ENCODE peak calls at places on chromosome 6, in five cellular contexts. P is psoas muscle, R is mesenchymal stem cell, Y is uterus, H is neuronal stem cell. D is an unnamed sample.

GRCh38 chr6:162409986-162410715 is 317.4 kb downstream of the PRKN start:
- DNase-seq in P (no peak), R (no peak), Y (no peak), H (peak; percentile 63), D (peak; percentile 7)

GRCh38 chr6:40398810-40399477 is 188.2 kb downstream of the LRFN2 start:
- DNase-seq in P (no peak), R (no peak), Y (no peak), H (no peak), D (peak; percentile 41)

GRCh38 chr6:49906511-49906910 is 40.2 kb upstream of the CRISP1 start:
- DNase-seq in P (peak; percentile 59), R (peak; percentile 1), Y (no peak), H (no peak), D (no peak)

GRCh38 chr6:111423055-111423633 is 59.9 kb downstream of the REV3L start:
- DNase-seq in P (no peak), R (no peak), Y (no peak), H (no peak), D (no peak)

GRCh38 chr6:56043076-56043475 is 167.7 kb upstream of the BMP5 start:
- DNase-seq in P (no peak), R (no peak), Y (no peak), H (no peak), D (no peak)

GRCh38 chr6:111210074-111210729 is 122.9 kb downstream of the SLC16A10 start:
- DNase-seq in P (no peak), R (peak; percentile 66), Y (no peak), H (peak; percentile 47), D (peak; percentile 35)

GRCh38 chr6:3137057-3137777 is 18.7 kb downstream of the BPHL start:
- DNase-seq in P (no peak), R (peak; percentile 17), Y (no peak), H (no peak), D (no peak)

GRCh38 chr6:33280539-33280938 is 3.6 kb downstream of the B3GALT4 start:
- DNase-seq in P (no peak), R (no peak), Y (no peak), H (no peak), D (no peak)

GRCh38 chr6:133768656-133769295 is 120.1 kb upstream of the TCF21 start:
- DNase-seq in P (no peak), R (peak; percentile 63), Y (peak; percentile 77), H (no peak), D (no peak)

GRCh38 chr6:166419717-166420116 is 37.0 kb upstream of the MPC1 start:
- DNase-seq in P (peak; percentile 42), R (no peak), Y (no peak), H (no peak), D (no peak)

GRCh38 chr6:35496851-35497570 is at the start of gene TEAD3:
- DNase-seq in P (peak; percentile 78), R (peak; percentile 68), Y (peak; percentile 78), H (peak; percentile 89), D (no peak)

GRCh38 chr6:10609038-10609437 is 85.4 kb downstream of the C6orf52 start:
- DNase-seq in P (no peak), R (no peak), Y (no peak), H (no peak), D (no peak)

GRCh38 chr6:81126150-81126549 is 626.3 kb downstream of the TENT5A start:
- DNase-seq in P (no peak), R (peak; percentile 5), Y (no peak), H (no peak), D (no peak)

GRCh38 chr6:73521351-73522254 is 771 bp upstream of the EEF1A1 start:
- DNase-seq in P (peak; percentile 80), R (peak; percentile 95), Y (peak; percentile 76), H (no peak), D (no peak)

GRCh38 chr6:106373502-106374239 is 13.2 kb downstream of the CRYBG1 start:
- DNase-seq in P (no peak), R (no peak), Y (no peak), H (no peak), D (no peak)

GRCh38 chr6:106370639-106371038 is 10.1 kb downstream of the CRYBG1 start:
- DNase-seq in P (no peak), R (no peak), Y (no peak), H (no peak), D (no peak)

GRCh38 chr6:106372838-106373501 is 12.5 kb downstream of the CRYBG1 start:
- DNase-seq in P (no peak), R (no peak), Y (no peak), H (no peak), D (no peak)

GRCh38 chr6:106369739-106370138 is 9.2 kb downstream of the CRYBG1 start:
- DNase-seq in P (no peak), R (no peak), Y (no peak), H (no peak), D (no peak)
- H3K27ac ChIP-seq in P (no peak overlapping the region), R (no peak overlapping the region), Y (no peak overlapping the region), H (no peak overlapping the region), D (no peak overlapping the region)

GRCh38 chr6:22668307-22668706 is 98.9 kb downstream of the HDGFL1 start:
- DNase-seq in P (no peak), R (no peak), Y (no peak), H (no peak), D (no peak)
- H3K4me1 ChIP-seq in P (peaks cover 7% of the 10 kb centered on the region), R (no peaks in the 10 kb centered on the region), Y (no peaks in the 10 kb centered on the region), H (no peaks in the 10 kb centered on the region), D (no peaks in the 10 kb centered on the region)

GRCh38 chr6:70874181-70874913 is 82.5 kb downstream of the B3GAT2 start:
- DNase-seq in P (no peak), R (no peak), Y (no peak), H (no peak), D (no peak)

GRCh38 chr6:70872469-70872868 is 84.4 kb downstream of the B3GAT2 start:
- DNase-seq in P (no peak), R (no peak), Y (no peak), H (no peak), D (no peak)
- H3K9me3 ChIP-seq in P (peaks cover 27% of the 10 kb centered on the region), R (peaks cover 27% of the 10 kb centered on the region), Y (no peaks in the 10 kb centered on the region), H (no peaks in the 10 kb centered on the region), D (no peaks in the 10 kb centered on the region)

DNA sequence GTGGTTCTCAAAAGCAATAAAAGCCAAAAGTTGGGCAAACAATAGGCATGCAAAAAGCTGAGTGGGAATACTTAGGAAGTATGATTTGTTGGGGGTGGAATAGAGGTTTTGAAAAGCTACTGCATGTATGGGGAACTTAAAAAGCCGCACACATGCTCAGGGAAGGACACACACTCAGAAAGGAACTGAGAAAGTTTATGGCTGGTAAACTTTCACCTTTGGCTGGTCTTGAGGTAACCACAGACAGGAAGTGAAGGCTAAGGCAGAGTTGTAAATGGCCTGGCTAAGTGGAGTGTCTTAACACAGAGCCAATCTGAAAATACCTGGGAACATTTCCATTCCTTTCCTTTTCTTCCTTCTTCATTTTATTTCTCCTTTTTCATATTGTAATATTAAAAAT is 134.5 kb upstream of the EXOC2 start:
- DNase-seq in P (no peak), R (no peak), Y (no peak), H (no peak), D (no peak)
- H3K27ac ChIP-seq in P (no peak overlapping the region), R (no peak overlapping the region), Y (no peak overlapping the region), H (no peak overlapping the region), D (no peak overlapping the region)

GRCh38 chr6:108660251-108660650 is 99.5 kb downstream of the FOXO3 start:
- DNase-seq in P (no peak), R (no peak), Y (no peak), H (no peak), D (no peak)
- H3K4me1 ChIP-seq in P (peaks cover 75% of the 10 kb centered on the region), R (peaks cover 6% of the 10 kb centered on the region), Y (peaks cover 22% of the 10 kb centered on the region), H (no peaks in the 10 kb centered on the region), D (no peaks in the 10 kb centered on the region)

DNA sequence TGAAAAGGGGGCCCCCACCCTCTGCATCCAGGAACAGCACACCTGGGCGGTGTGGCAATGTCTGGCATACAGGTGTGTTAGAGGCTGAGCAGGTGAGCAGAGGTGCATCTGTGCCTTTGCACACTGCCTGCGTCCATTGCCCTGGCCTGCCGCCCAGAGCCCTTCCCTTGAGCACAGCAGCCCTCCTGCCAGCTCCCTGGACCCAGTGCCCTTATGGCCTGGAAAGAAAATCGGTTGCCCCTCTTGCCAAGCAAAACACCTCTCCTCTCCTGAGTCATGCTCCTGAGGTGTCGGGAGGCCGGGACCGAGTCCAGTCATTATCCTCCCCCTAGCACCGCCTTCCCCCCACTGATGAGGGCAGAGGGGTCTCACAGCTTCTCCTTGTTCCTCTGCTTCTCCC is 259.9 kb downstream of the SMOC2 start:
- DNase-seq in P (no peak), R (no peak), Y (no peak), H (no peak), D (no peak)
- H3K9me3 ChIP-seq in P (no peaks in the 10 kb centered on the region), R (no peaks in the 10 kb centered on the region), Y (no peaks in the 10 kb centered on the region), H (no peaks in the 10 kb centered on the region), D (no peaks in the 10 kb centered on the region)

D was measured in iPS DF 6.9.